ENCODE peak calls at places on chromosomes 3 and 15, in six cellular contexts. One of them, this sample, is unnamed.

GRCh38 chr3:4565806-4566501 is 72.8 kb downstream of the ITPR1 start:
- DNase-seq in anterior cingulate cortex: no peak
- DNase-seq in colonic mucosa: no peak
- DNase-seq in AG04450: no peak
- DNase-seq in hypothalamus: no peak
- DNase-seq in pons: no peak
- DNase-seq in this sample: no peak

GRCh38 chr3:13549513-13550256 is 760 bp downstream of the FBLN2 start:
- DNase-seq in pons: no peak
- DNase-seq in hypothalamus: no peak
- DNase-seq in anterior cingulate cortex: no peak
- DNase-seq in colonic mucosa: no peak
- DNase-seq in AG04450: no peak
- DNase-seq in this sample: no peak

GRCh38 chr3:151315136-151315535 is 1.5 kb downstream of the GPR87 start:
- DNase-seq in anterior cingulate cortex: no peak
- DNase-seq in colonic mucosa: no peak
- DNase-seq in hypothalamus: no peak
- DNase-seq in AG04450: no peak
- DNase-seq in pons: no peak
- DNase-seq in this sample: no peak

GRCh38 chr3:31699309-31699953 is 166.7 kb downstream of the STT3B start:
- DNase-seq in hypothalamus: no peak
- DNase-seq in anterior cingulate cortex: no peak
- DNase-seq in pons: no peak
- DNase-seq in AG04450: no peak
- DNase-seq in colonic mucosa: no peak
- DNase-seq in this sample: no peak

GRCh38 chr3:71428841-71429609 is 154.5 kb downstream of the FOXP1 start:
- DNase-seq in pons: no peak
- DNase-seq in hypothalamus: no peak
- DNase-seq in AG04450: no peak
- DNase-seq in colonic mucosa: peak
- DNase-seq in anterior cingulate cortex: no peak
- DNase-seq in this sample: no peak

GRCh38 chr3:69784854-69785523 is 45.7 kb downstream of the MITF start:
- DNase-seq in AG04450: peak
- DNase-seq in hypothalamus: no peak
- DNase-seq in anterior cingulate cortex: no peak
- DNase-seq in colonic mucosa: peak
- DNase-seq in pons: peak
- DNase-seq in this sample: peak

GRCh38 chr15:88997531-88997930 is 84.4 kb upstream of the MFGE8 start:
- DNase-seq in colonic mucosa: no peak
- DNase-seq in hypothalamus: no peak
- DNase-seq in anterior cingulate cortex: no peak
- DNase-seq in pons: no peak
- DNase-seq in AG04450: no peak
- DNase-seq in this sample: no peak

GRCh38 chr3:127799476-127800222 is 22.7 kb downstream of the MGLL start:
- DNase-seq in anterior cingulate cortex: no peak
- DNase-seq in colonic mucosa: no peak
- DNase-seq in pons: no peak
- DNase-seq in AG04450: peak
- DNase-seq in hypothalamus: no peak
- DNase-seq in this sample: peak

GRCh38 chr3:192897005-192897404 is 20.7 kb downstream of the MB21D2 start:
- DNase-seq in anterior cingulate cortex: no peak
- DNase-seq in hypothalamus: no peak
- DNase-seq in pons: no peak
- DNase-seq in colonic mucosa: no peak
- DNase-seq in AG04450: no peak
- DNase-seq in this sample: no peak

GRCh38 chr15:53196235-53196634 is 406.1 kb upstream of the ONECUT1 start:
- DNase-seq in pons: no peak
- DNase-seq in colonic mucosa: no peak
- DNase-seq in AG04450: no peak
- DNase-seq in anterior cingulate cortex: no peak
- DNase-seq in hypothalamus: no peak
- DNase-seq in this sample: no peak

This sample was measured in gastrocnemius medialis.